ENCODE peak calls at places on chromosomes 4 and X, in five cellular contexts. Z is effector memory CD4-positive, alpha-beta T cell; R is tibial artery; H is breast epithelium; J is endothelial cell of umbilical vein. O is an unnamed sample. For H3K27me3 and H3K36me3, the result is how much of the 10 kb centered on the place peaks cover.

GRCh38 chr4:187732524-187732923 is 263.0 kb upstream of the ZFP42 start:
- DNase-seq in Z (no peak), R (no peak), H (no peak), J (no peak), O (no peak)

GRCh38 chr4:59553739-59554126 is 1646.4 kb upstream of the ADGRL3 start:
- DNase-seq in Z (no peak), R (no peak), H (no peak), J (peak), O (no peak)

GRCh38 chr4:81062001-81062400 is 31.5 kb downstream of the BMP3 start:
- DNase-seq in Z (no peak), R (no peak), H (no peak), J (no peak), O (no peak)

GRCh38 chr4:137545461-137545861 is 13.2 kb upstream of the PCDH18 start:
- DNase-seq in Z (no peak), R (peak), H (no peak), J (no peak), O (no peak)

GRCh38 chr4:52983563-52984303 is 121.6 kb downstream of the RASL11B start:
- DNase-seq in Z (no peak), R (no peak), H (no peak), J (peak), O (no peak)

GRCh38 chrX:115297189-115297588 is 7.7 kb downstream of the LUZP4 start:
- DNase-seq in Z (no peak), R (no peak), H (no peak), J (no peak), O (no peak)

GRCh38 chr4:94621491-94622080 is 136.2 kb upstream of the BMPR1B start:
- DNase-seq in Z (no peak), R (no peak), H (no peak), J (peak), O (no peak)

GRCh38 chr4:187617117-187617516 is 378.5 kb upstream of the ZFP42 start:
- DNase-seq in Z (no peak), R (no peak), H (no peak), J (no peak), O (no peak)

GRCh38 chrX:42948723-42949122 is 170.8 kb upstream of the PPP1R2C start:
- DNase-seq in Z (peak), R (no peak), H (no peak), J (peak), O (no peak)

GRCh38 chrX:49082472-49082871 is 2.8 kb upstream of the WDR45 start:
- DNase-seq in Z (no peak), R (no peak), H (no peak), J (no peak), O (no peak)

GRCh38 chrX:118823263-118824172 is at the start of gene ZCCHC12:
- DNase-seq in Z (peak), R (no peak), H (no peak), J (peak), O (peak)

GRCh38 chr4:128565565-128566186 is 243.8 kb upstream of the JADE1 start:
- DNase-seq in Z (no peak), R (no peak), H (no peak), J (peak), O (peak)

GRCh38 chr4:70946944-70947343 is 44.8 kb downstream of the MOB1B start:
- DNase-seq in Z (no peak), R (no peak), H (no peak), J (no peak), O (no peak)

DNA sequence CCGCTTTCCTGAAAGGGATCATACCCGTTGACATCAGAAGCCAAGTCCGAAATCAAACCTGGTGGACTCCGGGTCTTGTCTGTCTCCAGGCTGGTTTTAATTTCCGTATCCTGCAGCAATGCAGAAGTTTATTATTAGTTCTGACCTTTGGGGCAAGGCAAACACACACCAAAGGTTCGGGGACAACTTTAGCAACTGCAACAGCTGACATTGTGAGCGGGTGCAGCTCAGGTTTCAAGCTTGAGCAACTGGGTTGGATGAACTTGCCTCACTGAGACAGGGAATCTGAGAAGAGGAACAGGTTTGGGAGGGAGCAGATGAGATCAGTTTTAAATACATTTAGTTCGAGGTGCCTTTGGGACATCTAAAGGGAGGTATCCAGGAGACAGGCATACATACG is 110.7 kb downstream of the GNL3L start:
- DNase-seq in Z (no peak), R (no peak), H (peak), J (no peak), O (no peak)
- H3K27me3 ChIP-seq in Z (under half), R (under half), H (under half), J (under half), O (under half)

GRCh38 chrX:53669258-53669657 is 17.3 kb downstream of the HUWE1 start:
- DNase-seq in Z (no peak), R (no peak), H (no peak), J (no peak), O (no peak)

GRCh38 chrX:53678667-53679066 is 7.9 kb downstream of the HUWE1 start:
- DNase-seq in Z (no peak), R (no peak), H (no peak), J (no peak), O (no peak)

DNA sequence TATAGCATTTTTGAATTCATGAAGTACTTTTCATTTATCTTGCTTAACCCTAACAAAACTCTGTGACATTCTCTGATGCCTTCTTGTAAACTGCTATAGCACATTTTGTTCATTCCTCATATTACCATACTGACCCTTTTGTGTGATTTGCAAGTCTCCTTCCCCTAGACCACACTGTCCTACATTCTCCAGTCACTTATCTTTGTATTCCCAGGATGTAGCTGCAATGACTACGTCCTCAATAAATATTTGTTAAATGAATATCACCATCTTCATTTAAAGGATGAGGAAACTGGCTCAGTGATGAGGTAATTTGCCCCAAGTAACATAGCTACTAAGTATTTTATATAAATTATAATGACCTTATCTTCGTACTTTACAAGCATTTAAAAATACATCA is 11.9 kb downstream of the HUWE1 start:
- DNase-seq in Z (no peak), R (no peak), H (no peak), J (no peak), O (no peak)
- H3K36me3 ChIP-seq in Z (under half), R (under half), H (under half), J (under half), O (under half)

GRCh38 chrX:29661290-29661689 is 554.1 kb upstream of the MAGEB2 start:
- DNase-seq in Z (no peak), R (no peak), H (no peak), J (peak), O (no peak)
- H3K27ac ChIP-seq in Z (no peak), R (peak), H (no peak), J (peak), O (no peak)

GRCh38 chrX:10329984-10330383 is 173.2 kb downstream of the CLCN4 start:
- DNase-seq in Z (no peak), R (no peak), H (no peak), J (no peak), O (no peak)
- H3K27me3 ChIP-seq in Z (under half), R (under half), H (under half), J (under half), O (under half)

DNA sequence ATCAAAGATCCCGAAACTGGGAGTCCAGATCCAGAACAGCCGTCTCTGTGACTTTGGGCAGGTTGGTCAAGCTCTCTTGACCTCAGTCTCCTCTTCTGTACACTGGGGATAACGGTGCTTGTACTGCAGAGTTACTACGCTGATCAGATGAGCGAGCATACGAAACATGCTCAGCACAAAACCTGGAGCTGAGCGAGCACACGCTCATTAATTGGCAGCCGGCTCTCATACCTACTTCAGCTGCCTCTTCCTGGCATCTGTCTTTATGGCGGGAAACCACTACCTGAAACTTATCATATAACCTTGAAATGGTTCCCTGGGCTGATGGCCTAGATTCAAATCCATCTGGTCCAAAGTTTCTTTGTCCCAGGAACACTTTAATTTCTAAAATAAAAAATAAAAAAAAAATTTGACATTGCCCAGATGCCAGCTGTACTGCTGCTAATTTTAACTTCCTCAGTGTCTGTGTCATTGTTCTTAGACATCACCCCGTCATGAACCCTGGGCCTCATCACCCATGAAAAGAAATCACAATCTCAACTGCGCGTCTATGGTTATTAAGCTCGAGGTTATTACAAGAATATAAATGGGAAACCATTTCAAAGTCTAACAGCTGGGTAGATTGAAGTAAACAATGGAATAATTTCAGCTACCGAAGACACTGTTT is 49.2 kb downstream of the CRMP1 start:
- DNase-seq in Z (no peak), R (no peak), H (no peak), J (no peak), O (no peak)
- H3K36me3 ChIP-seq in Z (under half), R (under half), H (under half), J (under half), O (under half)

DNA sequence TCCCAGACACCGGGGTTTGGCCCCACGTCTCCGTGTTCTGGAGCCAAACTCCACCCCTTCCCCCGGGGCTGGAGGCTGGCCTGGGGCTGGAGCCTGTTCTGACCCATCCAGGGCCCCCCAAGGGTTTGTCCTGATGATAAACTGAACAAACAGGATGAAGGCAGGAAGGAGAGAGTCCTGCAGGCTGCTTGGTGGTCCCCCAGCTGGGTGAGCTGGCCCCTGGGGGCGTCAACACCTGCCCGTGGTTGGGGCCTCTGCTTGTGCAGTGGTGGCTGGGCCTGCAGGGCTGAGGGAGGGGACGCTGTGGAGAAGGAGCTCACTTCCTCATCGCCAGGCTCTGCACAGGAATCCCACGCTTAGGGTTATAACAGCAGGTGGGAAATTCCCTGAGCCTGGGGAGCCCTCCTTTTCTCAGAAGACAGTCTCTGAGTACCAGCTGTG is 2.3 kb downstream of the SH3TC1 start:
- DNase-seq in Z (no peak), R (no peak), H (no peak), J (peak), O (no peak)
- H3K27ac ChIP-seq in Z (peak), R (no peak), H (no peak), J (peak), O (no peak)

GRCh38 chr4:1048781-1049590 is 37.6 kb downstream of the FGFRL1 start:
- DNase-seq in Z (no peak), R (no peak), H (no peak), J (no peak), O (peak)
- H3K27me3 ChIP-seq in Z (under half), R (half or more), H (under half), J (under half), O (under half)

O was measured in aorta.